ENCODE peak calls at places on chromosomes 2 and 18, in six cellular contexts. V is progenitor cell of endocrine pancreas; L is chondrocyte; Q is EH; N is activated T-cell treated with anti-CD3 and anti-CD28 coated beads, Interleukin-2, amount 50 U/mL, for 72 hours; J is anterior cingulate cortex. D is an unnamed sample.

GRCh38 chr2:85997016-85997970 is 108.4 kb downstream of the POLR1A start:
- DNase-seq in Q (peak), N (no peak), J (peak), L (peak), V (no peak), D (peak)

GRCh38 chr2:6977095-6977777 is 60.0 kb downstream of the RNF144A start:
- DNase-seq in J (peak), N (no peak), L (no peak), Q (no peak), V (no peak), D (peak)

GRCh38 chr2:43406643-43407042 is 180.2 kb upstream of the ZFP36L2 start:
- DNase-seq in L (no peak), Q (no peak), J (no peak), V (no peak), N (no peak), D (no peak)

GRCh38 chr2:154709215-154709614 is 10.7 kb downstream of the KCNJ3 start:
- DNase-seq in V (no peak), L (no peak), Q (no peak), N (no peak), J (no peak), D (no peak)

GRCh38 chr2:856041-856440 is 94.6 kb upstream of the SNTG2 start:
- DNase-seq in Q (no peak), L (no peak), J (no peak), V (no peak), N (no peak), D (no peak)

GRCh38 chr2:237700583-237701032 is 73.2 kb downstream of the LRRFIP1 start:
- DNase-seq in J (no peak), V (no peak), L (no peak), N (peak), Q (peak), D (no peak)

GRCh38 chr2:39080152-39080551 is 40.7 kb downstream of the SOS1 start:
- DNase-seq in J (no peak), L (no peak), N (no peak), Q (no peak), V (no peak), D (no peak)

GRCh38 chr2:10449838-10450691 is 1.9 kb upstream of the ODC1 start:
- DNase-seq in Q (no peak), J (no peak), L (peak), N (no peak), V (no peak), D (no peak)

GRCh38 chr2:83022631-83023210 is 1436.4 kb downstream of the SUCLG1 start:
- DNase-seq in L (no peak), V (no peak), Q (peak), J (no peak), N (no peak), D (no peak)

GRCh38 chr2:215748446-215748845 is 264.9 kb downstream of the MREG start:
- DNase-seq in L (no peak), N (no peak), V (no peak), Q (peak), J (peak), D (peak)

GRCh38 chr18:29439398-29439797 is 1262.5 kb upstream of the CDH2 start:
- DNase-seq in N (no peak), V (no peak), J (no peak), L (no peak), Q (peak), D (no peak)

GRCh38 chr2:12091201-12091806 is 344.9 kb downstream of the LPIN1 start:
- DNase-seq in L (no peak), J (no peak), Q (peak), V (no peak), N (no peak), D (no peak)

GRCh38 chr2:135985826-135986393 is 484 bp upstream of the DARS1 start:
- DNase-seq in V (no peak), N (peak), J (no peak), L (no peak), Q (no peak), D (no peak)

GRCh38 chr2:234548720-234549420 is 52.0 kb upstream of the ARL4C start:
- DNase-seq in L (no peak), N (no peak), J (peak), V (no peak), Q (peak), D (peak)

GRCh38 chr2:120869659-120870466 is 134.2 kb downstream of the GLI2 start:
- DNase-seq in V (no peak), L (peak), N (no peak), J (no peak), Q (no peak), D (no peak)

GRCh38 chr18:76592981-76593381 is 97.9 kb upstream of the ZNF516 start:
- DNase-seq in N (no peak), J (no peak), Q (no peak), V (no peak), L (no peak), D (no peak)

GRCh38 chr2:33412920-33413319 is 63.5 kb upstream of the RASGRP3 start:
- DNase-seq in Q (peak), L (no peak), J (no peak), V (no peak), N (no peak), D (no peak)

GRCh38 chr2:118269408-118270051 is 181.3 kb downstream of the INSIG2 start:
- DNase-seq in J (no peak), Q (peak), N (no peak), V (no peak), L (no peak), D (no peak)

GRCh38 chr2:36906277-36906676 is 60.1 kb downstream of the STRN start:
- DNase-seq in N (no peak), L (no peak), V (no peak), J (no peak), Q (no peak), D (no peak)

GRCh38 chr18:30682667-30683066 is 359.9 kb downstream of the DSC3 start:
- DNase-seq in L (no peak), V (no peak), J (no peak), N (no peak), Q (no peak), D (no peak)

GRCh38 chr2:189952536-189953109 is 109.9 kb downstream of the MSTN start:
- DNase-seq in Q (no peak), L (no peak), J (no peak), N (no peak), V (no peak), D (no peak)

GRCh38 chr2:96832751-96833507 is 10.9 kb downstream of the ANKRD23 start:
- DNase-seq in J (no peak), V (peak), L (peak), Q (peak), N (no peak), D (no peak)

GRCh38 chr2:26646986-26647672 is 6.0 kb upstream of the CIB4 start:
- DNase-seq in V (peak), Q (no peak), N (no peak), J (no peak), L (peak), D (no peak)

GRCh38 chr2:179454443-179455218 is 190.0 kb upstream of the SESTD1 start:
- DNase-seq in N (no peak), J (no peak), L (no peak), V (no peak), Q (peak), D (no peak)

GRCh38 chr2:105812180-105813044 is 67.7 kb downstream of the NCK2 start:
- DNase-seq in N (no peak), Q (peak), V (no peak), L (no peak), J (peak), D (peak)

GRCh38 chr2:4763009-4763408 is 929.2 kb upstream of the SOX11 start:
- DNase-seq in J (no peak), N (no peak), Q (no peak), V (peak), L (no peak), D (no peak)

GRCh38 chr2:150675807-150676206 is 188.3 kb upstream of the RND3 start:
- DNase-seq in L (no peak), N (no peak), Q (no peak), J (no peak), V (no peak), D (no peak)

GRCh38 chr2:175688241-175688640 is 313.8 kb downstream of the LNPK start:
- DNase-seq in V (no peak), L (no peak), Q (no peak), N (no peak), J (no peak), D (no peak)

GRCh38 chr2:133942363-133942762 is 311.5 kb upstream of the MGAT5 start:
- DNase-seq in L (no peak), J (no peak), Q (no peak), N (no peak), V (no peak), D (no peak)

GRCh38 chr2:215751200-215751910 is 262.0 kb downstream of the MREG start:
- DNase-seq in L (no peak), Q (peak), J (no peak), N (no peak), V (no peak), D (no peak)

GRCh38 chr2:174634130-174635014 is 36.8 kb upstream of the WIPF1 start:
- DNase-seq in L (no peak), N (peak), Q (peak), V (no peak), J (no peak), D (peak)

D was measured in head of caudate nucleus.